ENCODE peak calls at places on chromosomes 3 and 15, in ten cellular contexts. E is tibial nerve, B is endothelial cell of umbilical vein, J is Peyer's patch, X is ovary, T is IMR-90, V is HCT116, F is uterus, I is adrenal gland, G is heart left ventricle. R is an unnamed sample. For H3K9me3, the result is how much of the 10 kb centered on the place peaks cover.

GRCh38 chr3:56183529-56183928 is 284.7 kb downstream of the ERC2 start:
- DNase-seq in X (no peak), B (no peak), G (no peak), F (no peak), J (no peak), V (no peak), E (no peak), I (no peak), T (no peak), R (no peak)

GRCh38 chr3:9942934-9943690 is 9.1 kb downstream of the PRRT3 start:
- DNase-seq in T (no peak), E (no peak), G (no peak), I (no peak), J (no peak), V (no peak), X (no peak), B (no peak), F (no peak), R (no peak)

GRCh38 chr15:65066635-65067333 is 1.0 kb downstream of the RASL12 start:
- DNase-seq in G (peak), B (no peak), J (no peak), E (no peak), I (no peak), T (no peak), X (peak), V (no peak), F (peak), R (no peak)

GRCh38 chr3:195286115-195286872 is 15.3 kb upstream of the XXYLT1 start:
- DNase-seq in V (no peak), T (peak), E (no peak), F (no peak), B (peak), X (no peak), G (no peak), I (no peak), J (no peak), R (no peak)

GRCh38 chr3:160676547-160677303 is at the start of gene ARL14:
- DNase-seq in J (no peak), E (no peak), B (peak), T (peak), V (peak), X (no peak), F (no peak), I (no peak), G (no peak), R (no peak)

GRCh38 chr3:193053031-193053430 is 135.4 kb upstream of the MB21D2 start:
- DNase-seq in E (no peak), V (no peak), G (no peak), F (no peak), I (no peak), T (no peak), B (no peak), X (no peak), J (no peak), R (no peak)

GRCh38 chr3:174767853-174768382 is 91.2 kb upstream of the NAALADL2 start:
- DNase-seq in I (no peak), F (no peak), G (no peak), X (no peak), J (no peak), V (no peak), T (peak), E (no peak), B (peak), R (no peak)

GRCh38 chr3:172679599-172679998 is 31.3 kb downstream of the NCEH1 start:
- DNase-seq in F (no peak), B (no peak), T (no peak), G (no peak), E (no peak), X (no peak), V (no peak), I (no peak), J (no peak), R (no peak)

GRCh38 chr3:121758727-121759450 is 9.3 kb upstream of the GOLGB1 start:
- DNase-seq in E (no peak), I (no peak), V (no peak), G (no peak), J (no peak), T (peak), X (no peak), B (no peak), F (no peak), R (no peak)

GRCh38 chr3:149547413-149547812 is 72.9 kb downstream of the TM4SF4 start:
- DNase-seq in V (no peak), J (no peak), F (peak), I (peak), E (peak), B (no peak), X (peak), T (peak), G (peak), R (no peak)

GRCh38 chr15:32943691-32944090 is 225.9 kb downstream of the GREM1 start:
- DNase-seq in F (no peak), B (no peak), T (peak), X (no peak), V (no peak), E (no peak), G (no peak), J (no peak), I (no peak), R (no peak)

GRCh38 chr3:13812039-13812438 is 67.8 kb downstream of the WNT7A start:
- DNase-seq in T (no peak), I (no peak), J (no peak), E (no peak), F (no peak), B (no peak), X (no peak), V (no peak), G (no peak), R (no peak)

GRCh38 chr3:104887069-104887468 is 479.6 kb upstream of the ALCAM start:
- DNase-seq in I (no peak), V (no peak), T (peak), G (no peak), J (no peak), X (no peak), B (no peak), E (no peak), F (no peak), R (no peak)

GRCh38 chr3:112056451-112056929 is 22.0 kb downstream of the TMPRSS7 start:
- DNase-seq in I (no peak), G (no peak), F (no peak), X (no peak), V (no peak), B (no peak), T (peak), E (no peak), J (no peak), R (no peak)

GRCh38 chr15:39887832-39888231 is 32.2 kb downstream of the GPR176 start:
- DNase-seq in X (no peak), I (peak), V (peak), F (no peak), E (no peak), T (peak), G (no peak), B (peak), J (no peak), R (peak)

GRCh38 chr3:11211531-11212300 is 57.4 kb downstream of the HRH1 start:
- DNase-seq in T (peak), E (no peak), V (no peak), X (no peak), J (no peak), B (peak), I (no peak), F (peak), G (no peak), R (no peak)

DNA sequence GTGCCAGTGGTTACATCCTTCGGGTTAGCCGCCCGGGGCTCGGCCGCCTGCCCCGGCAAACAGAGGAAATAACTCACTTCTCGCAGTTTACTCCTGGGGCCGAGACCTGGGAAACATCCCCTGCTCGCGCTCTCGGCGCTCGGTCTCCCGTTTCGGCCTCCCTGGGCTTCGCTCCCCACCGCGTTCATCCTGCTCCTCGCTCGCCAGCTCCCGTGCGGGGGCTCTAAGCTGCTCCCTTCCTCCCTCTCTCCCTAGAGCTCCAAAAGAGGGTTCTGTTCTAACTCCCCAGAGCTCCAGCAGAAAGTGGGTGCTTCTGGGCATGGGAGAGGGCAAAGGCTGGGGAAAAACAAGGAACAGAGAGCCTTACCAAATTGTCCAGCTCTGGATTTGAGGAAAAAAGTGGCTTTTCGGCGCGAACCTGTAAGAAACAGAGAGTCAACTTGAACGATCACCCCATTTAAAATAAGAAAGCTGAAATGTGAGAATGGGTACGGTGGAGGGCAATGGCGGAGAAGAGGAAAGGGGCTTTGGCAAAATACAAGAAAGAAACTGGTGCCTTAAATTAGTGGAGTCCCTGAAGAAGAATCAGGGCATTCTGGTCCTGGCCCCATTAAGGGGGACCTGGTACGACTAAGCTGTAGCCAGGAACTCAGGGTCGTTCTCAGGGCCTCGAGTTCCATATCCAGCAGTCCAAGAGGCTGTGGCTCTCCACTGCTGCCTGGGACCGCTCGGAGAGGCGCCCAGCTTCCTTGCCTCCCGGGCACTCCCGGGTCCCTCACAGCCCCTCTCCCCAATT is 5.0 kb downstream of the MEIS2 start:
- DNase-seq in E (no peak), T (no peak), V (no peak), G (no peak), I (no peak), B (peak), J (no peak), F (peak), X (no peak), R (no peak)
- H3K4me3 ChIP-seq in E (no peak), T (no peak), V (no peak), G (peak), I (peak), B (peak), J (peak), F (peak), X (peak), R (peak)

DNA sequence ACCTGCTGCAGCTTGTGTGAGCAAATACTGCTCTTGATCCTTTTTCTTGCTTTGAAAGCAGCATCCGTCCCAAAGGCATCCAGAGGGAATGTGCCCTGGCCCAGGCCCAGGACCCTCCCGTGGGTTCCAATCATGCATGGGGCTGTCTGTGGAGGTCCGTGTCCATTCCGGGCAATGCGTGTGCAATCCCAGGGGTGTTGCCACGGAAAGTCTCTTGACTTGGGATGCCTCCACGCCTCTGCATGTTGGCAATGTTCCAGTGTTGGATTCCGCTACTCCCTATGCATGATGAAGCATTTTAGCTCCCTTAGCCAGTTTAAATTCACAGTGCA is 105.7 kb downstream of the SNRPN start:
- DNase-seq in T (no peak), X (no peak), G (no peak), B (no peak), F (peak), J (no peak), E (no peak), V (no peak), I (no peak), R (no peak)
- H3K9me3 ChIP-seq in T (half or more), X (half or more), G (half or more), B (half or more), F (under half), J (under half), E (half or more), V (under half), I (half or more), R (under half)

DNA sequence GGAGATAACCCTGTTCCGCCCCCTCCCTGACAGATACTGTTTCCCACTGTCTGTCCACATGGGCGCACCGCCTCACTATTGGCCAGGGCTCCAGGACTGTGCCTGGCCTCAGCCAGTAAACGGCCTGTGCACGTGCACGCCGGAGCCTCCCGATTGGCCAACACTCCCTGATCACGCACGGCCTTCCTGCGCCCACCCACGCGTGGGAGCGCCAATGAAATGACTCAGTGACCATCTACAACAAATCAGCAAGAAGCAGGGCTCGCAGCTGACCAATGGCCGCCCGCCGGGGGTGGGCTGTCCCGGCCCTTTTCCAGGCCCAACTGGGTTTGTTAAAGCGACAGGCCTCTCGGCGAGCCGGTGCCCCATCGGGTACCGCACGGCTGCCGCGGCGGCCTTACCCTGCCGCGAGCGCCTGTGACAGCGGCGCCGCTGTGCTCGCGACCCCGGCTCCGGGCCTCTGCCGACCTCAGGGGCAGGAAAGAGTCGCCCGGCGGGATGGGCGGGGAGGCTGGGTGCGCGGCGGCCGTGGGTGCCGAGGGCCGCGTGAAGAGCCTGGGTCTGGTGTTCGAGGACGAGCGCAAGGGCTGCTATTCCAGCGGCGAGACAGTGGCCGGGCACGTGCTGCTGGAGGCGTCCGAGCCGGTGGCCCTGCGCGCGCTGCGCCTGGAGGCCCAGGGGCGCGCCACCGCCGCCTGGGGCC is at the start of gene ARRDC4:
- DNase-seq in V (peak), I (peak), J (peak), E (peak), G (peak), X (peak), B (peak), F (peak), T (peak), R (peak)
- TF ChIP-seq POLR2A in V (no peak), I (peak), J (peak), E (peak), G (peak), X (peak), B (no peak), F (peak), T (peak), R (peak)

GRCh38 chr3:151553873-151554272 is 93.0 kb upstream of the IGSF10 start:
- DNase-seq in G (no peak), X (peak), T (no peak), V (no peak), J (no peak), F (peak), E (no peak), I (peak), B (no peak), R (no peak)

GRCh38 chr3:151559736-151560135 is 98.9 kb upstream of the IGSF10 start:
- DNase-seq in E (no peak), F (no peak), G (no peak), I (no peak), J (no peak), X (no peak), T (no peak), V (no peak), B (no peak), R (no peak)

GRCh38 chr3:151556591-151556990 is 95.7 kb upstream of the IGSF10 start:
- DNase-seq in E (no peak), F (no peak), I (no peak), G (no peak), B (no peak), V (no peak), T (no peak), J (no peak), X (no peak), R (no peak)

GRCh38 chr3:151558621-151559020 is 97.8 kb upstream of the IGSF10 start:
- DNase-seq in F (no peak), V (no peak), X (no peak), J (no peak), G (no peak), T (peak), E (no peak), I (no peak), B (no peak), R (no peak)

DNA sequence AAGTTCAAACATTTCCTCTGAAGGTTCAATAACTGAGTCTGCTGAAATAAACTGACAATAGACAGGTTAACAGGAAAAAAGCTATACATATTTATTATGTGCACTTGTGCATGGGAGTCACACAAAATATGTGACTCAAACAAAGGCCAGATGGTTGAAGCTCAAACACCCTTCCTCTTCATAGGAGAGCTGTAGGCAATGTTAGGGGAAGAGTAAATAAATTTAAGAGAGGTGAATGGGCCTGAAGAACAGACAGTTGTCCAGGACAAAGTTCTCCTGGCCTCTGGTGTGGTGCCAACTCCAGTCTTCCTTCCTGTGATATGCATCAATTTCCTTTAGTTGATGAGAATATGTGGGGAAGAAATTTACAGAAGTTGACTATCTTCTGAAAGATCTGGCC is 96.2 kb upstream of the IGSF10 start:
- DNase-seq in F (no peak), E (no peak), X (no peak), I (no peak), T (no peak), V (no peak), B (no peak), G (no peak), J (no peak), R (no peak)
- H3K4me3 ChIP-seq in F (no peak), E (no peak), X (no peak), I (no peak), T (no peak), V (no peak), B (no peak), G (no peak), J (no peak), R (no peak)

DNA sequence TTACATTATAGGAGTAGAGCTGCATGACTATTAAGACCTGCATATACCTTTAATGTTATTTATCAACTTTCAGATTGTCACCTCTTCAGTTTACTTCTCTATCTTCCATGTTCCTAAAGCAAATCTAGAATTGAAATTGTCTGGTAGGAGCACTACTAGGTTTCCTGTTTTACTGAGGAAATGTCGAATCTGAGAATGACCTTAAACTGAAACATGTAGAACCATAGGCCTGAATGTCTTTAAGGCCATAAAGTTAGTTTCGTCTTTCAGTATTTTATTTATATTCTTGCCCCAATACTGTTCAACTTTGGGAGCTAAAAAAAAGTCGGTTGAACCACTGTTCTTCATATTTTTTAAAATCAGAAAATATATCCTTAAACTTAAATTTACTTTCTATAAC is 92.7 kb downstream of the IL1RAP start:
- DNase-seq in E (no peak), G (no peak), I (no peak), J (no peak), T (no peak), V (no peak), F (no peak), B (no peak), X (no peak), R (no peak)
- H3K9me3 ChIP-seq in E (under half), G (under half), I (under half), J (under half), T (under half), V (under half), F (under half), B (under half), X (under half), R (under half)

DNA sequence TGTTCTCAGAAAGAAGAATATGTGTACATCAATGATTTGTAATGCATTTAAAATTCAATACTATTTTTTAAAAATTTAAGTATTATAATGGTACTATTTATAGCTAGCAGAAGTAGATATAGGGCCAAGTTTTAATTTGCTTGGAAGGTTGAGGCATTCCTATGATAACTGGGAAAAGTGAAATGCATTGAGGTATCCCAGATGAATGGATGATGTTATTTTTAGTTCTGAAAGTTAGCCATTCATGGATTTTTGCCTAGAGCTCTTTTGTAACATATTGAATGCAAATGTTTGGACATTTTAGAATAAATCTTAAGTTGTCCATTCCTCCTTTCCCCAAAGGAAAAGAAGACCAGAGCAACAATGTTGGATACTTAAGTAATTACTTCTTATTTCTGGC is 47.6 kb downstream of the GAP43 start:
- DNase-seq in X (no peak), I (no peak), G (no peak), F (no peak), E (no peak), B (no peak), V (no peak), T (no peak), J (no peak), R (no peak)
- TF ChIP-seq POLR2A in X (no peak), I (no peak), G (no peak), F (no peak), E (no peak), B (no peak), V (no peak), T (no peak), J (no peak), R (no peak)

GRCh38 chr3:6035626-6036025 is 825.3 kb upstream of the GRM7 start:
- DNase-seq in J (no peak), G (no peak), X (no peak), E (no peak), F (no peak), T (no peak), B (no peak), V (no peak), I (no peak), R (no peak)
- H3K4me3 ChIP-seq in J (no peak), G (no peak), X (no peak), E (no peak), F (no peak), T (no peak), B (no peak), V (no peak), I (no peak), R (no peak)

GRCh38 chr3:44495636-44496415 is 18.4 kb upstream of the ZNF445 start:
- DNase-seq in V (no peak), J (no peak), B (no peak), G (no peak), T (no peak), F (no peak), I (no peak), E (no peak), X (no peak), R (no peak)
- H3K9me3 ChIP-seq in V (under half), J (under half), B (under half), G (half or more), T (under half), F (under half), I (under half), E (half or more), X (under half), R (under half)

GRCh38 chr3:15260531-15260930 is 54.5 kb downstream of the CAPN7 start:
- DNase-seq in T (no peak), X (no peak), B (no peak), J (no peak), I (no peak), G (no peak), V (no peak), F (no peak), E (no peak), R (no peak)
- TF ChIP-seq POLR2A in T (no peak), X (no peak), B (no peak), J (no peak), I (no peak), G (no peak), V (no peak), F (no peak), E (no peak), R (no peak)